ENCODE peak calls at places on chromosomes 7 and 10, in seven cellular contexts. O is brain microvascular endothelial cell; J is A549; K is CD8-positive, alpha-beta T cell; I is esophagus squamous epithelium; F is Calu3; N is cardiac muscle cell. V is an unnamed sample.

GRCh38 chr10:34745244-34745643 is 69.9 kb downstream of the PARD3 start:
- DNase-seq in O (no peak), J (no peak), K (no peak), I (no peak), F (no peak), N (no peak), V (no peak)

GRCh38 chr10:6607778-6608177 is 27.7 kb upstream of the PRKCQ start:
- DNase-seq in O (no peak), J (no peak), K (no peak), I (no peak), F (no peak), N (peak; percentile 44), V (no peak)

GRCh38 chr7:158284121-158284520 is 303.5 kb downstream of the PTPRN2 start:
- DNase-seq in O (no peak), J (no peak), K (no peak), I (no peak), F (no peak), N (no peak), V (no peak)

GRCh38 chr10:72688208-72688651 is 3.7 kb upstream of the MCU start:
- DNase-seq in O (peak; percentile 89), J (peak; percentile 96), K (no peak), I (no peak), F (peak; percentile 67), N (peak; percentile 82), V (no peak)

GRCh38 chr7:133253522-133253882 is 624 bp downstream of the EXOC4 start:
- DNase-seq in O (no peak), J (peak; percentile 6), K (peak; percentile 4), I (no peak), F (peak; percentile 2), N (peak; percentile 25), V (peak; percentile 30)

GRCh38 chr10:80132299-80133139 is at the start of gene PLAC9:
- DNase-seq in O (no peak), J (no peak), K (no peak), I (no peak), F (peak; percentile 36), N (peak; percentile 61), V (no peak)

GRCh38 chr7:151122276-151122675 is 36.0 kb downstream of the AGAP3 start:
- DNase-seq in O (no peak), J (no peak), K (no peak), I (no peak), F (no peak), N (no peak), V (no peak)

GRCh38 chr7:44290250-44290616 is 35.2 kb downstream of the CAMK2B start:
- DNase-seq in O (no peak), J (no peak), K (no peak), I (no peak), F (no peak), N (no peak), V (no peak)

GRCh38 chr7:30278386-30278785 is 6.0 kb upstream of the ZNRF2 start:
- DNase-seq in O (no peak), J (no peak), K (no peak), I (no peak), F (no peak), N (no peak), V (no peak)

GRCh38 chr7:46389131-46389530 is 468.1 kb upstream of the IGFBP3 start:
- DNase-seq in O (no peak), J (no peak), K (no peak), I (no peak), F (no peak), N (no peak), V (no peak)

GRCh38 chr10:47359626-47360418 is 11.7 kb downstream of the RBP3 start:
- DNase-seq in O (no peak), J (no peak), K (no peak), I (no peak), F (no peak), N (no peak), V (no peak)

GRCh38 chr10:47359101-47359500 is 10.9 kb downstream of the RBP3 start:
- DNase-seq in O (no peak), J (no peak), K (no peak), I (no peak), F (no peak), N (no peak), V (no peak)

GRCh38 chr10:47360419-47361040 is 12.4 kb downstream of the RBP3 start:
- DNase-seq in O (peak; percentile 20), J (no peak), K (no peak), I (no peak), F (no peak), N (no peak), V (no peak)

GRCh38 chr10:47362199-47362598 is 14.0 kb downstream of the RBP3 start:
- DNase-seq in O (no peak), J (no peak), K (no peak), I (no peak), F (no peak), N (no peak), V (no peak)

DNA sequence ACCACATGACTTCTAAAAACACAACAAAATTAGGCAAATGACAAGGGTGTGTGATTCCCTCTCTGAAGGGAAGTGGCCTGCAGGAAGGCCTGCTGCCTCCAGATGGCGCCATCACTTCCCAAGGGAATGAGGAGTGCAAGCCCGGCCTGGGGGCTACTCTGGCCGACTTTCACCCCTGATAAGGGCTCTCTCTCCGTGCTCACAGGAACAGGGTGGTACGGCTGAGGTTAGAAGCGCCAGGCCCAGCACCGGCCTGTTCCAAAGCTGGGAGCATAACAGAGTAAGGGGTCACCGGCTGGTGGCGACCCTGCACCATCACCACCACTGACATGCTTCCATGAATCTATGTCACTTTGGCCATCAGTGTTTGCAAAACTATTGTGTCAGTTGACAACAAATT is 13.1 kb downstream of the RBP3 start:
- DNase-seq in O (peak; percentile 20), J (peak; percentile 35), K (no peak), I (no peak), F (peak; percentile 63), N (peak; percentile 54), V (no peak)
- TF ChIP-seq CTCF in O (peak; percentile 97), J (peak; percentile 58), K (no peak), I (peak; percentile 65), F (peak; percentile 80), N (peak; percentile 94), V (peak; percentile 26)

GRCh38 chr7:66739953-66740301 is 606 bp upstream of the RABGEF1 start:
- DNase-seq in O (no peak), J (no peak), K (no peak), I (no peak), F (no peak), N (peak; percentile 12), V (no peak)

GRCh38 chr7:66739477-66739876 is 1.1 kb upstream of the RABGEF1 start:
- DNase-seq in O (no peak), J (no peak), K (no peak), I (no peak), F (no peak), N (peak; percentile 12), V (no peak)

GRCh38 chr7:66741706-66742053 is 1.1 kb downstream of the RABGEF1 start:
- DNase-seq in O (peak; percentile 20), J (peak; percentile 18), K (no peak), I (no peak), F (peak; percentile 15), N (peak; percentile 37), V (no peak)

GRCh38 chr7:66737667-66738066 is 2.9 kb upstream of the RABGEF1 start:
- DNase-seq in O (no peak), J (no peak), K (no peak), I (no peak), F (no peak), N (no peak), V (no peak)

DNA sequence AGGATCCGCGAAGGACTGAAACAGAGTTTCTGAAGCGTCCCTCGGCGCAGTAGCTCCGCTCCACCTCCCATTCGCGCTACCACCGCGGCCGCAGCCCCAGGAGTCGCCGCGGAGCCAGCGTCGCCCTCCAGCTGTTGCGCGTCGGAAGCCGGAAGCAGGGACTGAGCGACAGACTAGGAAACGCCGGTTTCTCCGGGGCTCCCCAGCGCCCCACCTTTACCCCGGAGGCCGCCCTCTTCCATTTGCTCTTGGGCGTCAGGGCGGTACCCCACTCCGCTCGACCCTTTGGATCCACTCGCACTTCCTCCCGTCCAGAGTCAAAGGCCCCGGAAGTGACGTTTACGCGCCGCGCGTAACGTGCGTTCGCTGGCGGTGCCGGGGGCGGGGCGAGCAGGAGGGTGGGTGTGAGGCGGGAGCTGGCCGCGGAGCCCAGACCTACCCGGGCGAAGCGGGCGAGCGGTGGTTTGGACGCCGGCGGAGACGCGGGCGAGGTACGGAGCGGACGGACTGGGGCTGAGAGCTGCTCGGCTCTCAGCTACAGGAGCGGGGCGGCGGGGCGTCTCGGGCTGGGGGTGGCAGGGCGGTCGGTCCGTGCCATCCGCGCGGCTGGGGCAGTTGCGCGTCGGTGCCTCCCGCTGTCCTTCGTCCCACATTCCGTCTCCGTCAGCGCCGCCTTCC is at the start of gene RABGEF1:
- DNase-seq in O (peak; percentile 91), J (peak; percentile 96), K (peak; percentile 98), I (peak; percentile 86), F (peak; percentile 93), N (peak; percentile 97), V (peak; percentile 96)
- TF ChIP-seq CTCF in O (no peak), J (no peak), K (no peak), I (no peak), F (no peak), N (peak; percentile 3), V (no peak)

GRCh38 chr7:155412416-155413253 is 45.3 kb upstream of the EN2 start:
- DNase-seq in O (peak; percentile 5), J (peak; percentile 67), K (peak; percentile 37), I (no peak), F (peak; percentile 77), N (peak; percentile 37), V (peak; percentile 40)
- TF ChIP-seq CTCF in O (peak; percentile 56), J (peak; percentile 71), K (peak; percentile 39), I (peak; percentile 25), F (peak; percentile 86), N (peak; percentile 62), V (peak; percentile 69)

GRCh38 chr7:26091933-26092332 is 60.1 kb upstream of the NFE2L3 start:
- DNase-seq in O (no peak), J (peak; percentile 40), K (no peak), I (no peak), F (peak; percentile 69), N (peak; percentile 16), V (no peak)

GRCh38 chr7:26093023-26093422 is 59.0 kb upstream of the NFE2L3 start:
- DNase-seq in O (no peak), J (no peak), K (no peak), I (no peak), F (no peak), N (no peak), V (no peak)

GRCh38 chr7:26087321-26088091 is 64.5 kb upstream of the NFE2L3 start:
- DNase-seq in O (no peak), J (no peak), K (no peak), I (no peak), F (no peak), N (no peak), V (no peak)

GRCh38 chr7:26085771-26086170 is 66.2 kb upstream of the NFE2L3 start:
- DNase-seq in O (no peak), J (no peak), K (no peak), I (no peak), F (no peak), N (no peak), V (no peak)

DNA sequence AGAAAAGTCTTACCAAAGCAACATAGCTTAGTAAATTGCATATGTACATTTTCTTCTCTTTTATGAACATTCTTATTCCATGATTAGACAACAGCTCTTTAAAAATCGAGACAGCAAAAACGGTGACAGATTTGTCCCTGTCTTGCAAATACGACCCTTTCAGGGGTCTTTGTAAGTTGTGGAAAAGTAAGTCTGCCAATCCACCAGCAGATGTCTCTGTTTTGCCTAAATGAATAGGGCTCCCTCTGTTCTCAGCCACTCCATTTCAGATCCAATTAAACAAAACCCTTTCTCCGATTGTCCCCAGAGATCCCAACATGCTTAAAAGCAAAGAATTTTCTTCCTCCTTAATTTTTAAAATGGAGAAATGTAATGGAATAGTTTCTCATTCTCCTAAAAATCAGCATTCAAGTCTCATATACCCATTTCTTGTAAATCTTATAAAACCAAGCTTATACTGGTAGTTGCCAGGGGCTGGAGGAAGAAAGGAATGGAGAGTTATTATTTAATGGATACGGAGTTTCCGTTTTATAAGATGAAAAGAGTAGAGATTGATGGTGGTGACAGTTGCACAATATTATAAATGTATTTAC is 61.0 kb upstream of the NFE2L3 start:
- DNase-seq in O (peak; percentile 43), J (peak; percentile 64), K (no peak), I (no peak), F (peak; percentile 27), N (peak; percentile 82), V (no peak)
- TF ChIP-seq CTCF in O (peak; percentile 79), J (peak; percentile 87), K (peak; percentile 70), I (peak; percentile 69), F (peak; percentile 87), N (peak; percentile 71), V (peak; percentile 61)